ENCODE peak calls at places on chromosome 14, in five cellular contexts. L is left lung, S is endothelial cell of umbilical vein, H is sigmoid colon, P is hepatocyte. U is an unnamed sample. For H3K27me3, the result is how much of the 10 kb centered on the place peaks cover.

GRCh38 chr14:85471744-85472143 is 58.2 kb upstream of the FLRT2 start:
- DNase-seq in H (no peak), S (peak), L (no peak), P (peak), U (peak)

GRCh38 chr14:91536327-91536726 is 26.2 kb upstream of the PPP4R3A start:
- DNase-seq in L (no peak), P (no peak), H (no peak), S (no peak), U (no peak)

GRCh38 chr14:93239869-93240677 is 33.0 kb downstream of the UBR7 start:
- DNase-seq in S (no peak), P (no peak), L (no peak), H (no peak), U (peak)

GRCh38 chr14:61033851-61034250 is 52.8 kb downstream of the SLC38A6 start:
- DNase-seq in L (no peak), H (no peak), S (no peak), P (no peak), U (no peak)

GRCh38 chr14:103483600-103483999 is 39.0 kb downstream of the CKB start:
- DNase-seq in L (no peak), P (no peak), S (peak), H (no peak), U (peak)

GRCh38 chr14:96730386-96730785 is 66.8 kb upstream of the VRK1 start:
- DNase-seq in L (no peak), P (no peak), H (no peak), S (no peak), U (no peak)

GRCh38 chr14:31205681-31206535 is 1.7 kb downstream of the HECTD1 start:
- DNase-seq in P (peak), S (peak), H (no peak), L (no peak), U (peak)

GRCh38 chr14:23034498-23035302 is at the start of gene PSMB5:
- DNase-seq in S (peak), P (peak), L (peak), H (peak), U (peak)

GRCh38 chr14:61527325-61528100 is 167.8 kb upstream of the HIF1A start:
- DNase-seq in P (peak), L (peak), S (peak), H (no peak), U (peak)

GRCh38 chr14:90091393-90091792 is 29.6 kb downstream of the KCNK13 start:
- DNase-seq in P (no peak), S (peak), L (no peak), H (no peak), U (peak)

GRCh38 chr14:103724116-103724515 is 8.5 kb downstream of the ZFYVE21 start:
- DNase-seq in H (peak), L (peak), S (peak), P (no peak), U (peak)

GRCh38 chr14:74516451-74517155 is 23.0 kb downstream of the ISCA2 start:
- DNase-seq in H (peak), L (no peak), P (peak), S (no peak), U (no peak)

GRCh38 chr14:100858838-100859220 is 32.9 kb downstream of the MEG3 start:
- DNase-seq in H (no peak), S (no peak), L (peak), P (no peak), U (no peak)

GRCh38 chr14:42192659-42193425 is 586.2 kb downstream of the LRFN5 start:
- DNase-seq in L (no peak), H (no peak), S (peak), P (peak), U (peak)

GRCh38 chr14:95231966-95232365 is 74.6 kb upstream of the DICER1 start:
- DNase-seq in S (no peak), P (no peak), L (no peak), H (no peak), U (no peak)

GRCh38 chr14:84988391-84988790 is 541.6 kb upstream of the FLRT2 start:
- DNase-seq in P (no peak), L (no peak), S (no peak), H (no peak), U (no peak)

GRCh38 chr14:32201816-32202467 is at the start of gene RNU6-7:
- DNase-seq in H (peak), S (no peak), P (peak), L (no peak), U (peak)

GRCh38 chr14:105627701-105628100 is 101.3 kb downstream of the TMEM121 start:
- DNase-seq in H (no peak), L (peak), P (no peak), S (no peak), U (no peak)

GRCh38 chr14:93941293-93941910 is 14.3 kb downstream of the FAM181A start:
- DNase-seq in H (no peak), P (no peak), S (no peak), L (peak), U (peak)

GRCh38 chr14:96622926-96623325 is 120.7 kb downstream of the PAPOLA start:
- DNase-seq in H (no peak), P (no peak), L (no peak), S (no peak), U (no peak)

GRCh38 chr14:58572092-58572853 is 65.5 kb upstream of the DACT1 start:
- DNase-seq in P (peak), L (no peak), S (no peak), H (no peak), U (peak)

GRCh38 chr14:28653521-28653920 is 113.1 kb upstream of the FOXG1 start:
- DNase-seq in H (no peak), S (no peak), L (no peak), P (no peak), U (no peak)
- H3K27ac ChIP-seq in H (no peak), S (no peak), L (no peak), P (no peak), U (no peak)

DNA sequence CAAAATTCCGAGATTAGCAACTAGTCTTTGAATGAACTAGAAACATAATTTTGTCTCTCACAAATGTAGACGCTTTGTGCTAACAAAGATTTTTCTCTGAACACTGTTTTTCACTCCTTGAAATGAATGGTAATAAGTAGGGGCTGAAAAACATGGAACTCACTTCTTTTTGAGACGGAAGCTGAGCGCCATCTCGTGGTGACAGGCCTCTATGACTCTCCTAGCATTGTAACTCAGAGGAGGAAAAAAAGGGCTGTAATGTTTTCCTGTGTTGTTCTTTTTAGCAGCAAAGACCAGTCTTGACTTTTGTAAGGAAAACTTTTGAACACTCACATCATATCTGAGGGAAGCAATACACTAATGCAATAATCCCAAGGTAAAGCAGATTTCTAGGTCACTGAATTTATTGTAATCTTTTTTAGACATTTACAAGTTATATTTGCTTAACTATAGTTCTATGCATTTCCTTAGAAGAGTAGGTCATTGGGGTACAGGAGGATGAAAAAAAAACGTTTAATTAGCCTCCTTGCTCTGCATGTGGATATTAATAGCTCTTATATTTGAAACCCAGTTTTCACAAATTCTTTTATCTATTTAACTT is 157.3 kb upstream of the FOXG1 start:
- DNase-seq in P (peak), L (peak), S (peak), H (no peak), U (peak)
- H3K27me3 ChIP-seq in P (under half), L (under half), S (under half), H (under half), U (under half)

GRCh38 chr14:65150891-65151290 is 48.6 kb upstream of the MAX start:
- DNase-seq in P (no peak), S (no peak), L (no peak), H (no peak), U (no peak)

GRCh38 chr14:65153101-65153500 is 50.8 kb upstream of the MAX start:
- DNase-seq in P (no peak), H (no peak), S (no peak), L (no peak), U (no peak)

GRCh38 chr14:65151329-65152010 is 49.2 kb upstream of the MAX start:
- DNase-seq in L (no peak), H (no peak), S (no peak), P (no peak), U (no peak)

GRCh38 chr14:65144170-65144569 is 41.9 kb upstream of the MAX start:
- DNase-seq in L (no peak), S (no peak), P (no peak), H (no peak), U (no peak)

GRCh38 chr14:65149116-65149515 is 46.8 kb upstream of the MAX start:
- DNase-seq in H (no peak), S (no peak), L (no peak), P (no peak), U (no peak)
- TF ChIP-seq CTCF in H (no peak), S (no peak), L (no peak), P (no peak), U (no peak)

GRCh38 chr14:62592877-62593276 is 452.4 kb downstream of the KCNH5 start:
- DNase-seq in P (peak), H (no peak), L (no peak), S (no peak), U (no peak)
- H3K27ac ChIP-seq in P (no peak), H (no peak), L (no peak), S (no peak), U (no peak)

DNA sequence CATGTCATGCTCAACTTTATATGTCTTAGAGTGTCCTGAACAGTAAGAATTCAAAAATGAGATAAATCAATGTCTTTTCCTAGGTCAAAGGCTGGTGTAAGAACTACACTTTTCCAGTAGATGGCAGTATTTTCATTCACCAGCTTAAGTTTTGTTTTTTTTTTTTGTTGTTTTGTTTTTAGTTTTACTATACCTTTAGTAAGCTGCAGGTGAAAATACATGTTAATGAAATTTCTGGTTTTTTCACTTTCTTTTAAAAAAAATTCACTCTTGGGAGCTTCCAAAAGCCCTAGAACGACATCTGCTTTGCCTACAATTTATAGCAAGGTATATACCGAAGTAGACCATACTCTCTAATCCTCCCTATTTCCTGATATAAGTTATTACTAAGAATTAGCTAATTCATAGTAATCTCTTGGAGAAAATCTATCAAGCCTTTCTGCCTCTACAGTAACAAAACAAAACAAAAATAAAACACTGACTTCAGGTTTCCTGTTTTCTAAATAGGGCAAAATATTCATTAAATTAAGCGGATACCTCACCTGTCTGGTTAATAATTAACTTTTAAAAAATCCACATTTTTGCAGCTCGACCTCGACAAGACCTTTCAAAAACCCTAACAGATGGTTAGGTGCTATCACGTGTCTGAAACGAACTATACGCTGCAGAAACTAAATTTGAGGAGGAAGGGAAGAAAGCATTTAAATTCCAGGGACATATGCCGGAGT is 2.7 kb upstream of the SAMD4A start:
- DNase-seq in H (no peak), L (no peak), P (peak), S (peak), U (no peak)
- H3K27me3 ChIP-seq in H (under half), L (half or more), P (under half), S (under half), U (under half)

DNA sequence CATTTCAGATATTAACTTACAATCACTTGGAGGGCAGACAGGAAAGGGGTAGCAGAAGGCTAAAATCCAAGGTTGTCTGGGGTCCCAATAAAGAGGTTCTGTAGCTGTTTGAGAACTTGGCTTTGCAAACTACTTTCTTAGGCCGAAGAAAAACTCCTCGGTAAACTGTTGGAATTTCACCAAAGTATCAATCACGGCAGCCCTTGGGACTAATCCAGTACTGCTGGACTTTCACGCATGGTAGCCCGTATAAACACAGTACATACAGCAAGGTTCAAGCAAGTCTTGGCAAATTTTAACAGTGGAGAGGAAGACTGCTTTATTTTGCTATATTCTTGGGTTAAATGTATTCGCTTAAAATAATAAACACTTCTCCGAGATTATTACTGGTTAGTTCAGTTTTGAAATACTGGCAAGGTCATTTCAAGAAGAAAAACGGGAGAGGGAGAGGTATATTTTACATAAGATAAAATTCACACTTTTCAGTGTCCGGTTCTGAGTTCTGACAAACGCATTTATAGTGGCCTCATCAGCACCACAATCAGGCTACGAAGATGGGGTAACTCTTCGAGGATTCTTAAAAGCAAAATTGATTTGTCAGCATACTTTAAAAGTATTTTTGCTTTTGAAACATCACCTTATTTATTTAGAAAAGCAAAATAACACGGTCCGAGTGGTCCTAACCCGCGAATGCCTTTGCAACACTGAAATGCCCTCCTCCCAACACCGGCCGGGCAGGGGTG is 1.3 kb downstream of the SETD3 start:
- DNase-seq in S (peak), L (no peak), H (no peak), P (no peak), U (no peak)
- TF ChIP-seq CTCF in S (no peak), L (no peak), H (no peak), P (no peak), U (no peak)

U was measured in brain microvascular endothelial cell.